ENCODE peak calls at places on chromosomes 2 and 18, in seven cellular contexts. D is thoracic aorta, E is brain microvascular endothelial cell, A is Karpas-422, C is suprapubic skin, B is HepG2, K is IMR-90. Q is an unnamed sample.

GRCh38 chr2:43343573-43344304 is 117.3 kb upstream of the ZFP36L2 start:
- DNase-seq in C (peak; percentile 86), E (peak; percentile 92), D (peak; percentile 65), A (no peak), K (peak; percentile 97), B (no peak), Q (peak; percentile 71)

GRCh38 chr2:166154685-166155091 is 26.9 kb upstream of the SCN1A start:
- DNase-seq in A (no peak), D (no peak), B (peak; percentile 94), K (no peak), C (no peak), E (no peak), Q (no peak)

GRCh38 chr2:21754164-21754788 is 630.5 kb downstream of the TDRD15 start:
- DNase-seq in A (peak; percentile 52), B (peak; percentile 10), E (no peak), K (no peak), D (no peak), C (no peak), Q (no peak)

GRCh38 chr2:26621469-26622199 is 19.5 kb downstream of the CIB4 start:
- DNase-seq in D (no peak), E (no peak), B (no peak), K (peak; percentile 22), A (no peak), C (no peak), Q (no peak)

GRCh38 chr2:223952280-223952968 is 4.8 kb upstream of the MRPL44 start:
- DNase-seq in K (no peak), C (no peak), D (no peak), A (peak; percentile 72), E (no peak), B (no peak), Q (no peak)

GRCh38 chr2:205975082-205975949 is 110.7 kb downstream of the INO80D start:
- DNase-seq in D (no peak), B (peak; percentile 100), E (no peak), K (no peak), C (no peak), A (no peak), Q (no peak)

GRCh38 chr2:188645982-188646381 is 328.2 kb upstream of the COL3A1 start:
- DNase-seq in A (no peak), B (no peak), K (peak; percentile 83), E (peak; percentile 18), D (no peak), C (no peak), Q (no peak)

GRCh38 chr2:223041527-223042109 is 10.4 kb upstream of the KCNE4 start:
- DNase-seq in E (peak; percentile 98), K (peak; percentile 99), C (peak; percentile 89), A (no peak), B (no peak), D (peak; percentile 74), Q (peak; percentile 71)

GRCh38 chr18:73980289-73980979 is 167.2 kb downstream of the FBXO15 start:
- DNase-seq in B (peak; percentile 9), E (peak; percentile 16), K (peak; percentile 25), C (no peak), A (no peak), D (no peak), Q (no peak)

GRCh38 chr18:36905560-36905959 is 76.6 kb downstream of the KIAA1328 start:
- DNase-seq in B (no peak), E (no peak), K (no peak), A (no peak), D (no peak), C (no peak), Q (no peak)

GRCh38 chr2:44944952-44945612 is 3.6 kb downstream of the SIX3 start:
- DNase-seq in A (no peak), C (no peak), B (no peak), E (no peak), D (no peak), K (no peak), Q (no peak)
- H3K27me3 ChIP-seq in A (no peaks in the 10 kb centered on the region), C (peaks cover 97% of the 10 kb centered on the region), B (peaks cover 92% of the 10 kb centered on the region), E (peaks cover 87% of the 10 kb centered on the region), D (peaks cover 4% of the 10 kb centered on the region), K (peaks cover 98% of the 10 kb centered on the region), Q (peaks cover 71% of the 10 kb centered on the region)

GRCh38 chr2:220506466-220506865 is 879.0 kb downstream of the SLC4A3 start:
- DNase-seq in D (no peak), K (no peak), A (no peak), E (no peak), C (no peak), B (no peak), Q (no peak)
- H3K27me3 ChIP-seq in D (no peaks in the 10 kb centered on the region), K (no peaks in the 10 kb centered on the region), A (no peaks in the 10 kb centered on the region), E (no peaks in the 10 kb centered on the region), C (no peaks in the 10 kb centered on the region), B (no peaks in the 10 kb centered on the region), Q (no peaks in the 10 kb centered on the region)

GRCh38 chr18:56214706-56215105 is 423.7 kb downstream of the TXNL1 start:
- DNase-seq in K (no peak), B (no peak), C (no peak), D (no peak), A (no peak), E (no peak), Q (no peak)
- H3K27me3 ChIP-seq in K (no peaks in the 10 kb centered on the region), B (no peaks in the 10 kb centered on the region), C (no peaks in the 10 kb centered on the region), D (no peaks in the 10 kb centered on the region), A (no peaks in the 10 kb centered on the region), E (no peaks in the 10 kb centered on the region), Q (no peaks in the 10 kb centered on the region)

DNA sequence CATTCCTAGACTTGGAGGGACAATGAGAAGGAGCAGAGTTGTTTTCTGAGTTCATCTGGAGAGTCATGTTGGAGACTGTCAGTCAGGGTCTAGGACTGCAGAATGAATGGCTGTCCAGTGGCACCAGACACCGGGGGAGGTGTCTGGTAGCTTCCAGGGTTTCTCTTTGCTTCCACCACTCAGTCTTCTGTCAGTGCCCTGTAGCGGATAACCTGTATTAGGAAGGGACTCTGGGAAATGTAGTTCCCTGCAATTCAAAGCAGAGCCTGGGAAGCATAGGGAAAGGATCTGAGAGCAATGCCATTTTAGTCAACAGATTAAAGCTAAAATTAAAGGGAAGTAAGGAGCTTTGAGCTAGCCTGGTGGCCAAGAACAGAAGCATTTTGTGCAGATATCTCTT is 257.9 kb downstream of the THSD7B start:
- DNase-seq in D (no peak), E (no peak), A (no peak), K (no peak), C (no peak), B (no peak), Q (no peak)
- H3K27me3 ChIP-seq in D (no peaks in the 10 kb centered on the region), E (no peaks in the 10 kb centered on the region), A (no peaks in the 10 kb centered on the region), K (no peaks in the 10 kb centered on the region), C (no peaks in the 10 kb centered on the region), B (no peaks in the 10 kb centered on the region), Q (no peaks in the 10 kb centered on the region)

GRCh38 chr18:59282341-59282740 is 9.1 kb upstream of the RAX start:
- DNase-seq in A (no peak), D (no peak), B (no peak), K (no peak), C (no peak), E (no peak), Q (no peak)

GRCh38 chr18:59275406-59275949 is 2.2 kb upstream of the RAX start:
- DNase-seq in B (no peak), K (no peak), E (no peak), C (no peak), A (no peak), D (no peak), Q (no peak)

GRCh38 chr18:59279193-59279592 is 5.9 kb upstream of the RAX start:
- DNase-seq in K (no peak), B (no peak), E (no peak), D (no peak), C (no peak), A (no peak), Q (no peak)

GRCh38 chr18:59276047-59276446 is 2.8 kb upstream of the RAX start:
- DNase-seq in D (no peak), E (no peak), B (no peak), C (no peak), K (no peak), A (no peak), Q (no peak)

DNA sequence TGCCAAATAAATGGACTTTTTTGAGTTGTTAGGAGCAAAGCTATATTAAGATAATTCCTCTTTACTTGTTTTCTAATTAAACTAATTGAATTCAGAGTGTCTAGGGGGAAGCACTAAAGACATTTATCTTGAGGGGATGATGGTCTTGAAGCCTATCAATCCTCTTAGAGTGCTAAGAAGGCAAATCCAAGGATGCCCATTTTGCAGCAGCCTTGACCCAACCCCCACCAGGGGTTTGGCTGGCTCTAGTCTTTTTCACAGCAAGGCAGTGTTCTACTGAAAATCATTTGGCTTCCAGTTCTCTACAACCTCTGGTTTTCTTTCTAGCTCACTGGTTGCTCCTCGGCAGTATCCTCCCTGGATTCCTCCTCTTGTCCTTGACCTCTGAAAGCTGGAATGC is 6.5 kb upstream of the RAX start:
- DNase-seq in D (no peak), K (no peak), A (no peak), B (no peak), C (no peak), E (no peak), Q (no peak)
- H3K27me3 ChIP-seq in D (no peaks in the 10 kb centered on the region), K (peaks cover 72% of the 10 kb centered on the region), A (no peaks in the 10 kb centered on the region), B (peaks cover 53% of the 10 kb centered on the region), C (peaks cover 70% of the 10 kb centered on the region), E (peaks cover 57% of the 10 kb centered on the region), Q (peaks cover 17% of the 10 kb centered on the region)

DNA sequence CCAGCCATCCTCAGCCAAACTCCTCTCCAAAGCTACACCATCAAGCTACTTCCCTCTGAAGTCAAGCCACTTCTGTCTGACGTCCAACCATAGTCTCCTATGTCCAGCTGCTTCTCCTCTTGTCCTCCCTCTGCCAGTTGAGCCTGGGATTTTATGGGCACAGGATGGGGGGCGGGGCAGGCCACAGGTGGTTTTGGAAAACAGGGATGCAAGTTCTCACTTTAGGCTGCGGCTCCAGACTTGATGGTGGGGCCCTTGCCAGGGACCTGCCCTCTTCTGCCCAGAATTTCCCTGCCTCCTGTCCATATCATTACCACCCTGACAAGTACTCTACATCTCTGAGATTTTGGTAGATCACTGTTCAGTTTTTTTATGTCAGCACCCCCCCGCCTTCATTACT is 41.6 kb downstream of the TEX51 start:
- DNase-seq in B (no peak), K (no peak), E (no peak), A (no peak), C (no peak), D (no peak), Q (no peak)
- H3K27me3 ChIP-seq in B (peaks cover 8% of the 10 kb centered on the region), K (peaks cover 5% of the 10 kb centered on the region), E (no peaks in the 10 kb centered on the region), A (no peaks in the 10 kb centered on the region), C (peaks cover 3% of the 10 kb centered on the region), D (no peaks in the 10 kb centered on the region), Q (peaks cover 2% of the 10 kb centered on the region)

DNA sequence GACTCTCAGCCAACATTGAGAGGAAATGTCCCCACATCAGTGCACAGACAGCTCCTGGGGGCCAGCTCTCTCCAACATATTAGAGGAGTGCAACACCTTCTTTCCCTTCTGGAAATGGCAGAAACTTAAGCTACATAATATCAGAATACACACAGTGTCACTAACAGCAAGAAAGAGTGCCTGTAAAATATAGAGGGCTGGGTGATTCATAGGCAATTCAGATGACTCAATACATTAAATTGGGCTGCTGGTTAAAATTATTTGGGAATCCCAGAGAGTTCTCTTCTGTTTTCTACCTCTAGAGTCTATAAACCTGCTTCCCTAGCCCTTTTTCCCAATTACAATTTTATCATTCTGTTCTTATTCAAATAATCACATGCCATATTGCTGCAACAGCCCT is 381.4 kb downstream of the MBD2 start:
- DNase-seq in D (no peak), K (no peak), B (no peak), E (no peak), C (no peak), A (no peak), Q (no peak)
- H3K27me3 ChIP-seq in D (no peaks in the 10 kb centered on the region), K (no peaks in the 10 kb centered on the region), B (no peaks in the 10 kb centered on the region), E (no peaks in the 10 kb centered on the region), C (no peaks in the 10 kb centered on the region), A (no peaks in the 10 kb centered on the region), Q (no peaks in the 10 kb centered on the region)

Q was measured in psoas muscle.